ENCODE peak calls at places on chromosomes 16 and 17, in five cellular contexts. Z is upper lobe of left lung, J is K562, Q is A549, R is HepG2. G is an unnamed sample.

GRCh38 chr17:7885357-7886226 is 3.0 kb upstream of the CHD3 start:
- ATAC-seq in Z (peak), R (peak), Q (peak), J (peak), G (no peak)

GRCh38 chr17:62780273-62780672 is 27.8 kb downstream of the MARCHF10 start:
- ATAC-seq in R (no peak), Q (no peak), Z (peak), J (no peak), G (no peak)

GRCh38 chr16:52574105-52574437 is 27.1 kb upstream of the TOX3 start:
- ATAC-seq in Z (no peak), R (peak), J (no peak), Q (peak), G (no peak)

GRCh38 chr17:51439395-51440229 is 179.3 kb downstream of the UTP18 start:
- ATAC-seq in R (no peak), J (no peak), Z (no peak), Q (no peak), G (peak)

GRCh38 chr16:54577566-54578180 is 291.1 kb upstream of the IRX3 start:
- ATAC-seq in R (no peak), J (no peak), Q (no peak), Z (no peak), G (no peak)

GRCh38 chr17:72985882-72986720 is 106.4 kb downstream of the SLC39A11 start:
- ATAC-seq in Q (peak), Z (peak), J (peak), R (peak), G (peak)

GRCh38 chr16:48462146-48462740 is 77.0 kb upstream of the SIAH1 start:
- ATAC-seq in Z (no peak), J (no peak), Q (peak), R (no peak), G (no peak)

GRCh38 chr17:52476638-52477313 is 318.3 kb upstream of the CA10 start:
- ATAC-seq in Z (no peak), Q (no peak), R (no peak), J (no peak), G (no peak)

GRCh38 chr17:69945698-69946185 is 129.3 kb upstream of the KCNJ16 start:
- ATAC-seq in Z (no peak), R (no peak), J (no peak), Q (no peak), G (peak)

GRCh38 chr17:13355054-13355453 is 246.7 kb downstream of the HS3ST3A1 start:
- ATAC-seq in Z (no peak), R (no peak), Q (no peak), J (no peak), G (no peak)

GRCh38 chr17:10757067-10757466 is 27.2 kb upstream of the TMEM220 start:
- ATAC-seq in Z (no peak), R (peak), J (no peak), Q (peak), G (no peak)

GRCh38 chr17:20999044-20999573 is 43.7 kb downstream of the USP22 start:
- ATAC-seq in Q (no peak), R (no peak), J (peak), Z (no peak), G (peak)

GRCh38 chr16:3256876-3257465 is 538 bp upstream of the MEFV start:
- ATAC-seq in J (no peak), Z (no peak), Q (no peak), R (no peak), G (peak)

GRCh38 chr17:79039171-79039570 is 15.2 kb downstream of the C1QTNF1 start:
- ATAC-seq in Z (no peak), R (no peak), Q (no peak), J (no peak), G (no peak)

GRCh38 chr17:17811381-17812210 is 25.2 kb downstream of the SREBF1 start:
- ATAC-seq in J (peak), R (peak), Q (peak), Z (no peak), G (no peak)

GRCh38 chr17:73653810-73654209 is 9.6 kb upstream of the SDK2 start:
- ATAC-seq in Q (no peak), R (no peak), J (no peak), Z (no peak), G (no peak)

GRCh38 chr17:78737332-78737731 is 44.7 kb downstream of the CYTH1 start:
- ATAC-seq in Z (no peak), Q (peak), J (peak), R (no peak), G (peak)

GRCh38 chr16:50671644-50672260 is 9.4 kb downstream of the SNX20 start:
- ATAC-seq in Q (peak), Z (no peak), J (peak), R (no peak), G (no peak)
- TF ChIP-seq POLR2A in Q (no peak), Z (no peak), J (no peak), R (no peak), G (no peak)

DNA sequence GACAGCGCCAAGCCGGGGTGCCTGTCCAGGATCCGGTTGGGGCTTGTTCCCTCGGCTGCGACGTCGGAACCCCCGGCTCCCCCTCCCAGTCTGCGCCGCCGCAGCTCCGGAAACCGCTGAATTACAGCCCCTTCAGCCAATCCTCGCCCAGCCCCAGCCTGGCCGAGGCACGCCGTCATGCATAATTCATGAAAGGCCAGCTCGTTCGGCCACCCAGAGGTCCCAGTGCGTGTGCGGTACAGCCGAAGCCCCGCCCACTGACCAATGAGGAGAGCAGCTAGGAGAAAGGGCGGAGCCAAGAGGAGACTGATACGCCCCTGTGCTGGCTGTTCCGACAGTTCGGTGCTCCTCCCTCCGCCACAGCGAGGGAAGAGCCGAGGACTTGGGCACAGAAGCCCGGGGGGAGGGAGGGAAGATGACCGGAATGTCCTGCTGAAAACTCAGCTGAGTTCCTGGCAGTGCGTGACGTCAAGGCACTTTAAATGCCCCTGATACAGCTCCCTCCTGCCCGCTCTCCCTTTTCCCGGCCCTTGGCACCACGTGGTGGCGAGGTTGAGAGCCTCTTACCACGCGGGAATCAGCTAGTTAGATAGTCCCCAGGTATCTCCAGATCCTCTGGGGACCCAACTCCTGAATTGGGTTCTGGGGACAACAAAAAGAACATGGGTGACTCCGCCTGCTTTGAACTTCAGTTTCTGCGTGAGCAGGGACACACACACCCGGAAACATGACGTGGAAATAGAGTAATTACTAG is at the start of gene STAT3:
- ATAC-seq in Q (peak), R (peak), J (peak), Z (peak), G (peak)
- TF ChIP-seq EP300 in Q (peak), R (peak), J (peak), Z (peak), G (peak)

DNA sequence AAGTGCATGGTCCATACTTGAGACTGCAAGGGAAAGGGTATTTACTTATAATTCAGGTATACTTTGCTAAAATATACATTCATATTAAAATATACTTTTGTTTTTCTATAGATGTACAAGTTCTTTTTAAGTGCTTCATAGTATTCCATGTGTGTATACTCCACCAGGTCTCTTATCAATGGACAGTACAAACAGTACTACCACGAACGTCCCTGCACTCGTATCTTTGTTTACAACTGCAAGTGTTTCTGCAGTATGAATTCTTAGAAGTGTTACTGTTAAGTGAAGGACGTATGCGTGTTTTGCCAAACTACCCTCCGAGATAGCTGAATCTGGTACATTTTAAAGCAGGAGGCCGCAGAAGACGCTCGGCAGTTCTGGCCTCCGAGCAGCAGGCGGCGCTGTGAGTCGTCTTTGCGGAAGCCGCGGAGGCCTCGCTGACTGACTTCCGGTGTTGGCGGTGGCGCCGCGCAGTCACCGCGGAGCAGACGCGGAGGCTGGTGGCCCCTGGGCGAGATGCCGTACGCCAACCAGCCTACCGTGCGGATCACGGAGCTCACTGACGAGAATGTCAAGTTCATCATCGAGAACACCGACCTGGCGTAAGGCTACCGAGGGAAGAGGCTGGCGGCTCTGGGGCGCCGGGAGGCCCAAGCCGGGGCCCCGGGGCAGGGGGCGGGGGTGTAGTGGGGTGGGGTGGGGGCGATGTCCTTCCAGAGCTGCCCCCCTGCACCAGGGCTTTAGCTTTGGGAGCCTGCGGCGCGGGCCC is at the start of gene POLR2C:
- ATAC-seq in Q (peak), R (peak), Z (peak), J (peak), G (peak)
- TF ChIP-seq POLR2A in Q (peak), R (peak), Z (peak), J (peak), G (peak)

GRCh38 chr17:44326867-44327444 is 2.3 kb upstream of the SLC25A39 start:
- ATAC-seq in Q (peak), J (peak), R (peak), Z (peak), G (peak)

GRCh38 chr17:44322236-44322895 is 2.3 kb downstream of the SLC25A39 start:
- ATAC-seq in R (no peak), Z (no peak), J (no peak), Q (no peak), G (no peak)

GRCh38 chr17:44324092-44324570 is 492 bp downstream of the SLC25A39 start:
- ATAC-seq in Q (peak), Z (no peak), R (peak), J (peak), G (no peak)

GRCh38 chr17:44323359-44324091 is 1.1 kb downstream of the SLC25A39 start:
- ATAC-seq in R (no peak), J (no peak), Z (no peak), Q (no peak), G (no peak)

DNA sequence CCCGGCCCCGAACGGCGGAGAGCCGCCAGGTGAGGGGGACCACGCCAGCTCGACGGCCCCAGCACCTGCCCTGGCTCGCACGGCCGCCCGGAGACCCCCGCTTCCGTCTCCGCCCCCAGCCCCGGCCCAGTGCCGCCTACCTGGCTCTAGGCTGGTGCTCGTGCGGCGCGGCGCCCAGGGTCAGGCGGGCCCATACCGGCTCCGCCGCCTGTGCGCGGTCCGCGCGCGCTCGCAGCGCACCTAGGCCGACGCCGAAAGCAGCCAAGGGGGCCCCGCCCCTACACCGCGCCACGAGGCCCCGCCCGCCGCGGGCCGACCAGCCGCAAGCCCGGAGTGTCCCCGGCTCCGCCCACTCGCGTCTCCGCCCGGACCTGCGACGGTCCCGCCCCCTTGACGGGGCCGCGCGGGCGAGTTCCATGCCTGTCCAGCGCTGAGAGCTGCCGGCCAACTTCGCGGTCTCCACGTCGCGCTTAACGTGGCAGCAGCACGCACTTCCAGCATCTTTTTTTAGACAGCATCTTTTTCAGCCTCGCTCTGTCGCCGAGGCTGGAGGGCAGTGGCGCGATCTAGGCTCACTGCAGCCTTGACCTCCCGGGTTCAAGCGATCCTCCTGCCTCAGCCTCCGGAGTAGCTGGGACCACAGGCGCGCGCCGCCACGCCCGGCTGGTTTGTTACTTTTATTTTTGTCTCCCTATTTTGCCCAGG is at the start of gene SLC25A39:
- ATAC-seq in Q (peak), J (peak), R (peak), Z (peak), G (peak)
- TF ChIP-seq EP300 in Q (no peak), J (no peak), R (peak), Z (no peak), G (no peak)

GRCh38 chr16:5575121-5575520 is 477.5 kb upstream of the EEF2KMT start:
- ATAC-seq in Q (no peak), J (no peak), R (no peak), Z (no peak), G (no peak)

GRCh38 chr16:5575846-5576245 is 478.3 kb upstream of the EEF2KMT start:
- ATAC-seq in Z (no peak), R (no peak), Q (no peak), J (no peak), G (no peak)

GRCh38 chr16:5571446-5571845 is 473.9 kb upstream of the EEF2KMT start:
- ATAC-seq in Z (no peak), J (no peak), R (no peak), Q (no peak), G (no peak)
- TF ChIP-seq POLR2A in Z (no peak), J (no peak), R (no peak), Q (no peak), G (no peak)

GRCh38 chr16:70417661-70418060 is 21.2 kb downstream of the ST3GAL2 start:
- ATAC-seq in Q (peak), Z (no peak), R (peak), J (no peak), G (no peak)
- TF ChIP-seq EP300 in Q (no peak), Z (no peak), R (no peak), J (no peak), G (no peak)

GRCh38 chr17:74739227-74739831 is 2.3 kb downstream of the RAB37 start:
- ATAC-seq in Q (no peak), J (no peak), R (no peak), Z (no peak), G (no peak)

GRCh38 chr17:74734256-74734655 is 2.8 kb upstream of the RAB37 start:
- ATAC-seq in R (no peak), Z (no peak), Q (no peak), J (no peak), G (no peak)

GRCh38 chr17:74738051-74738996 is 1.3 kb downstream of the RAB37 start:
- ATAC-seq in Z (peak), J (peak), Q (peak), R (peak), G (peak)

GRCh38 chr17:74737299-74738050 is 419 bp downstream of the RAB37 start:
- ATAC-seq in Z (no peak), J (peak), Q (peak), R (peak), G (no peak)

DNA sequence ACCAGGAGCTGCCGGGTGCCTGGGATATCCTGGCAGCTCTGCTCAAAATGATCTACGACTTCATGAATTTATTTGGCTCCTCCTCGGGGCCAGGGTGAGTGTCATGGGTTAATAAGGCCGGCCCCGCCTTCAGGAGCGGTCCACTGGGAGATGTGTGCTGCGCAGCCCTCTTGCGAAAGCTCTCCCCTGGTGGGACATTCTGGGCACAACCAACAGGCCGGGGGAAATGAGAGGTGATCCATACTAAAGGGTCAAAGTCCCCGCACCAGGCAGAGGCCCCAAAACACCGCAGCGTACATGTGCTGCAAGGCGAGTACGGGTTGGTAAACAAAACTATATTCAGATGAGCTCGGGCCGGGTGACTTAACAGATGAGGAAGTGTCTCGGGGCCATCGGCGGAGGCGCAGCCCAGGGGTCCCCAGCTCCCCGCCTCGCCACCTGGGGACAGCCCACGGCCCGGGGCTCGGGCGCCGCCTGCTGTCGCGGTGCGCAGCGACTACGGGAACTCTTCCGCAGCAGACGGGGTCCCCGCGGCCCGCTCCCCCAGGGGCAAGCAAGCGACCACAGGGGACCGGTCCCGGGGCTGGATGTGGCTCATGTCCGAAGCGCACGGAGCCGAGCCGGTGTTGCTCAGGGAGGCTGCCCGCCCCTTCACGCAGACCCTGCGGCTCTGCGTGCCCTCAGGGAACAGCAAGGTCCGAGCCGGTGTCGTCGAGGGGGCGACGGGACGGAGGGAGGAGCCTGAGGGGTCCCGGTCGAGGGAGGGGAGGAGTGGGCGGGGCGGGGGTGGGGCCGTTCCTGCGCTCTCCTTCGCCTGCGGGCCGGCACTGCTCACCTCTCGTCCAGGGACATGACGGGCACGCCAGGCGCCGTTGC is at the start of gene RAB37:
- ATAC-seq in Q (peak), R (peak), J (peak), Z (peak), G (peak)
- TF ChIP-seq POLR2A in Q (no peak), R (peak), J (no peak), Z (no peak), G (no peak)

GRCh38 chr17:47649153-47649971 is at the start of gene KPNB1:
- ATAC-seq in Q (peak), Z (peak), J (peak), R (peak), G (peak)
- TF ChIP-seq EP300 in Q (no peak), Z (peak), J (peak), R (peak), G (no peak)

DNA sequence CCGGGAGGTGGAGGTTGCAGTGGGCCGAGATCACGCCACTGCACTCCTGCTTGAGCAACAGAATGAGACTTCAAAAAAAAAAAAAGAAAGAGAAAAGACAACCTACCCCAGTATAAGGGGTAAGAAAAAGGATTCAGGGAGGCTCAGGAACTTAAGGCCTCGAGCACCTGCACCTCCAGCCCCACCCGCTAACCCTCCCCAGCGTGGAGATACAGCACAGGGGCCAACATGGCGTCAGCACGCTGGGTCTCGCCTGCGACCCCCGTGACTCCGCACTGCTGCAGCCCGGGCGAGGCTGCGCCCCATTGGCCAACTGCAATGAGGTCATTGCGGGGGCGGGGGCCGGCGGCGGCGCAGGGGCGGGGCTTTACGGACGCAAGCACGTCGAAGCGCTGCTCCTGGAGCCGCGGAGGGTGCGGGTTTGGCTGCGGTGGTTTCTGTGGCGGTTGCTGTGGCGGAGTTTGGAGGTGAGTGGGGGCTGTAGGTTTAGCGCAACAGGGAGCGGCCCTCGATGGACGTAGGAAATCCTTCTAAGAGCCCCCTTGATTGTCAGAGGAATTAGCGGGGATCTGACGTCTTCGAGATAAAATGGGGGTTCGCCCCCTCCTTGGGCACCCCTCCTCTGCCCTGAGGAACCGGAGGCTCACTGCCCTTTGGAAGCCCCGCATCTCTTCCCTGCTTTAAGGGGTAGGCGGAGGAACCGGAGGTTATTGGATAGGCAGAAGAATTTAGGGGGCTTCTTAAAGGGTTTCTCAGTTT is at the start of gene ATP6V0A1:
- ATAC-seq in Z (peak), R (peak), J (peak), Q (peak), G (peak)
- TF ChIP-seq POLR2A in Z (peak), R (peak), J (peak), Q (peak), G (peak)